ENCODE peak calls at places on chromosomes 4 and X, in eight cellular contexts. K, G, D, N, H, B, J and I are unnamed samples.

GRCh38 chr4:27861802-27862201 is 1001.2 kb downstream of the STIM2 start:
- DNase-seq in K (no peak), G (no peak), D (no peak), N (no peak), H (no peak), B (no peak), J (no peak), I (no peak)

GRCh38 chr4:83771113-83771705 is 235.3 kb downstream of the GPAT3 start:
- DNase-seq in K (no peak), G (no peak), D (no peak), N (no peak), H (no peak), B (no peak), J (peak), I (no peak)

GRCh38 chr4:102564399-102564921 is 63.3 kb downstream of the NFKB1 start:
- DNase-seq in K (no peak), G (no peak), D (no peak), N (no peak), H (no peak), B (no peak), J (no peak), I (no peak)

GRCh38 chrX:13689519-13690211 is 737 bp downstream of the RAB9A start:
- DNase-seq in K (no peak), G (no peak), D (no peak), N (no peak), H (no peak), B (no peak), J (no peak), I (no peak)

GRCh38 chr4:24991015-24991414 is 39.7 kb downstream of the LGI2 start:
- DNase-seq in K (no peak), G (no peak), D (no peak), N (no peak), H (no peak), B (no peak), J (no peak), I (peak)

GRCh38 chr4:121030151-121030550 is 42.2 kb downstream of the NDNF start:
- DNase-seq in K (no peak), G (no peak), D (no peak), N (no peak), H (no peak), B (no peak), J (no peak), I (no peak)

GRCh38 chr4:39658756-39659155 is 20.1 kb upstream of the SMIM14 start:
- DNase-seq in K (no peak), G (no peak), D (no peak), N (no peak), H (no peak), B (no peak), J (no peak), I (no peak)

GRCh38 chr4:20444599-20445337 is 193.1 kb downstream of the SLIT2 start:
- DNase-seq in K (no peak), G (no peak), D (no peak), N (no peak), H (no peak), B (no peak), J (peak), I (no peak)

GRCh38 chr4:19486400-19486799 is 765.3 kb upstream of the SLIT2 start:
- DNase-seq in K (no peak), G (no peak), D (no peak), N (no peak), H (no peak), B (no peak), J (no peak), I (no peak)

GRCh38 chrX:39969099-39969825 is 128.5 kb downstream of the BCOR start:
- DNase-seq in K (no peak), G (no peak), D (peak), N (no peak), H (no peak), B (no peak), J (no peak), I (no peak)

GRCh38 chr4:181821039-181822004 is 421.9 kb upstream of the TENM3 start:
- DNase-seq in K (no peak), G (no peak), D (no peak), N (no peak), H (no peak), B (no peak), J (no peak), I (no peak)

GRCh38 chrX:152044383-152044782 is 69.9 kb upstream of the GABRE start:
- DNase-seq in K (no peak), G (no peak), D (no peak), N (no peak), H (no peak), B (no peak), J (no peak), I (no peak)

GRCh38 chrX:66638591-66639500 is at the start of gene EDA2R:
- DNase-seq in K (peak), G (no peak), D (no peak), N (no peak), H (no peak), B (no peak), J (no peak), I (peak)

GRCh38 chr4:5631352-5632042 is 76.9 kb downstream of the EVC2 start:
- DNase-seq in K (no peak), G (no peak), D (no peak), N (no peak), H (no peak), B (no peak), J (no peak), I (no peak)

GRCh38 chr4:83282049-83282535 is 2.5 kb downstream of the COQ2 start:
- DNase-seq in K (no peak), G (peak), D (peak), N (peak), H (no peak), B (peak), J (peak), I (no peak)

GRCh38 chr4:8188743-8189550 is 10.1 kb upstream of the SH3TC1 start:
- DNase-seq in K (peak), G (no peak), D (no peak), N (no peak), H (peak), B (no peak), J (peak), I (no peak)

GRCh38 chr4:13928214-13928613 is 300.7 kb upstream of the BOD1L1 start:
- DNase-seq in K (no peak), G (no peak), D (no peak), N (no peak), H (no peak), B (no peak), J (no peak), I (no peak)

GRCh38 chr4:88661724-88662123 is 35.9 kb downstream of the NAP1L5 start:
- DNase-seq in K (no peak), G (no peak), D (no peak), N (no peak), H (no peak), B (no peak), J (no peak), I (no peak)

GRCh38 chrX:12469296-12469695 is 321.9 kb upstream of the PRPS2 start:
- DNase-seq in K (no peak), G (no peak), D (no peak), N (no peak), H (no peak), B (no peak), J (no peak), I (no peak)

GRCh38 chr4:142126890-142127497 is 490.6 kb downstream of the IL15 start:
- DNase-seq in K (no peak), G (peak), D (peak), N (peak), H (no peak), B (peak), J (peak), I (peak)

GRCh38 chrX:15471016-15471415 is 22.1 kb downstream of the PIR start:
- DNase-seq in K (peak), G (peak), D (peak), N (peak), H (peak), B (peak), J (peak), I (peak)

GRCh38 chrX:103918050-103918449 is 44.4 kb upstream of the TMSB15B start:
- DNase-seq in K (no peak), G (peak), D (peak), N (peak), H (no peak), B (peak), J (peak), I (peak)

GRCh38 chrX:11296051-11296450 is 2.8 kb downstream of the AMELX start:
- DNase-seq in K (no peak), G (no peak), D (no peak), N (no peak), H (no peak), B (no peak), J (no peak), I (no peak)